ENCODE peak calls at places on chromosome 22, in eight cellular contexts. One of them, this sample, is unnamed.

GRCh38 chr22:17918840-17919239 is 105.5 kb downstream of the MICAL3 start:
- DNase-seq in stomach: no peak
- DNase-seq in cardiac muscle cell: no peak
- DNase-seq in heart right ventricle: no peak
- DNase-seq in IMR-90: peak; percentile 64
- DNase-seq in aorta: no peak
- DNase-seq in effector memory CD4-positive, alpha-beta T cell: no peak
- DNase-seq in CD8-positive, alpha-beta T cell: no peak
- DNase-seq in this sample: no peak

GRCh38 chr22:24406322-24407277 is 20.8 kb upstream of the ADORA2A start:
- DNase-seq in effector memory CD4-positive, alpha-beta T cell: no peak
- DNase-seq in CD8-positive, alpha-beta T cell: no peak
- DNase-seq in stomach: no peak
- DNase-seq in IMR-90: no peak
- DNase-seq in cardiac muscle cell: no peak
- DNase-seq in heart right ventricle: no peak
- DNase-seq in aorta: no peak
- DNase-seq in this sample: no peak

GRCh38 chr22:40361100-40361499 is 9.3 kb upstream of the SGSM3 start:
- DNase-seq in heart right ventricle: no peak
- DNase-seq in stomach: no peak
- DNase-seq in CD8-positive, alpha-beta T cell: no peak
- DNase-seq in cardiac muscle cell: no peak
- DNase-seq in aorta: no peak
- DNase-seq in effector memory CD4-positive, alpha-beta T cell: no peak
- DNase-seq in IMR-90: no peak
- DNase-seq in this sample: no peak

GRCh38 chr22:22195265-22196017 is 49.1 kb upstream of the VPREB1 start:
- DNase-seq in CD8-positive, alpha-beta T cell: peak; percentile 87
- DNase-seq in heart right ventricle: peak; percentile 17
- DNase-seq in effector memory CD4-positive, alpha-beta T cell: peak; percentile 56
- DNase-seq in stomach: peak; percentile 83
- DNase-seq in aorta: peak; percentile 65
- DNase-seq in IMR-90: peak; percentile 37
- DNase-seq in cardiac muscle cell: peak; percentile 67
- DNase-seq in this sample: peak; percentile 27

GRCh38 chr22:37313376-37314314 is 31.3 kb downstream of the CYTH4 start:
- DNase-seq in heart right ventricle: no peak
- DNase-seq in aorta: no peak
- DNase-seq in CD8-positive, alpha-beta T cell: no peak
- DNase-seq in IMR-90: peak; percentile 21
- DNase-seq in stomach: no peak
- DNase-seq in effector memory CD4-positive, alpha-beta T cell: no peak
- DNase-seq in cardiac muscle cell: peak; percentile 37
- DNase-seq in this sample: no peak

GRCh38 chr22:19325296-19325950 is 33.9 kb upstream of the CLTCL1 start:
- DNase-seq in IMR-90: peak; percentile 55
- DNase-seq in stomach: no peak
- DNase-seq in cardiac muscle cell: peak; percentile 36
- DNase-seq in aorta: no peak
- DNase-seq in CD8-positive, alpha-beta T cell: no peak
- DNase-seq in heart right ventricle: no peak
- DNase-seq in effector memory CD4-positive, alpha-beta T cell: no peak
- DNase-seq in this sample: no peak

GRCh38 chr22:24434472-24435322 is 7.3 kb downstream of the ADORA2A start:
- DNase-seq in aorta: no peak
- DNase-seq in effector memory CD4-positive, alpha-beta T cell: peak; percentile 58
- DNase-seq in stomach: peak; percentile 51
- DNase-seq in CD8-positive, alpha-beta T cell: peak; percentile 79
- DNase-seq in cardiac muscle cell: peak; percentile 80
- DNase-seq in heart right ventricle: peak; percentile 84
- DNase-seq in IMR-90: no peak
- DNase-seq in this sample: no peak

GRCh38 chr22:44479662-44480061 is 18.4 kb downstream of the RTL6 start:
- DNase-seq in IMR-90: no peak
- DNase-seq in CD8-positive, alpha-beta T cell: no peak
- DNase-seq in heart right ventricle: no peak
- DNase-seq in effector memory CD4-positive, alpha-beta T cell: no peak
- DNase-seq in stomach: no peak
- DNase-seq in cardiac muscle cell: no peak
- DNase-seq in aorta: no peak
- DNase-seq in this sample: no peak

GRCh38 chr22:36147196-36147788 is 13.3 kb downstream of the APOL3 start:
- DNase-seq in IMR-90: no peak
- DNase-seq in CD8-positive, alpha-beta T cell: no peak
- DNase-seq in aorta: no peak
- DNase-seq in heart right ventricle: no peak
- DNase-seq in effector memory CD4-positive, alpha-beta T cell: no peak
- DNase-seq in stomach: no peak
- DNase-seq in cardiac muscle cell: no peak
- DNase-seq in this sample: no peak

GRCh38 chr22:44192098-44192810 is 11.5 kb downstream of the PARVG start:
- DNase-seq in aorta: no peak
- DNase-seq in cardiac muscle cell: peak; percentile 13
- DNase-seq in heart right ventricle: no peak
- DNase-seq in effector memory CD4-positive, alpha-beta T cell: peak; percentile 20
- DNase-seq in IMR-90: no peak
- DNase-seq in CD8-positive, alpha-beta T cell: no peak
- DNase-seq in stomach: no peak
- DNase-seq in this sample: no peak

GRCh38 chr22:32355760-32356159 is 1.9 kb upstream of the RFPL3 start:
- DNase-seq in effector memory CD4-positive, alpha-beta T cell: no peak
- DNase-seq in stomach: no peak
- DNase-seq in cardiac muscle cell: no peak
- DNase-seq in heart right ventricle: no peak
- DNase-seq in aorta: no peak
- DNase-seq in IMR-90: no peak
- DNase-seq in CD8-positive, alpha-beta T cell: no peak
- DNase-seq in this sample: no peak

GRCh38 chr22:27075891-27076290 is 418.5 kb downstream of the MIAT start:
- DNase-seq in stomach: no peak
- DNase-seq in effector memory CD4-positive, alpha-beta T cell: no peak
- DNase-seq in aorta: no peak
- DNase-seq in heart right ventricle: no peak
- DNase-seq in IMR-90: no peak
- DNase-seq in CD8-positive, alpha-beta T cell: no peak
- DNase-seq in cardiac muscle cell: no peak
- DNase-seq in this sample: no peak

GRCh38 chr22:25002241-25002985 is 49.9 kb downstream of the KIAA1671 start:
- DNase-seq in stomach: no peak
- DNase-seq in cardiac muscle cell: peak; percentile 16
- DNase-seq in aorta: no peak
- DNase-seq in CD8-positive, alpha-beta T cell: no peak
- DNase-seq in IMR-90: no peak
- DNase-seq in effector memory CD4-positive, alpha-beta T cell: no peak
- DNase-seq in heart right ventricle: no peak
- DNase-seq in this sample: no peak

GRCh38 chr22:49298834-49299750 is 528.6 kb downstream of the BRD1 start:
- DNase-seq in stomach: peak; percentile 15
- DNase-seq in CD8-positive, alpha-beta T cell: peak; percentile 21
- DNase-seq in effector memory CD4-positive, alpha-beta T cell: no peak
- DNase-seq in aorta: no peak
- DNase-seq in IMR-90: no peak
- DNase-seq in heart right ventricle: peak; percentile 1
- DNase-seq in cardiac muscle cell: no peak
- DNase-seq in this sample: no peak

GRCh38 chr22:38927033-38927789 is 30.2 kb upstream of the APOBEC3A start:
- DNase-seq in effector memory CD4-positive, alpha-beta T cell: no peak
- DNase-seq in IMR-90: peak; percentile 37
- DNase-seq in cardiac muscle cell: peak; percentile 60
- DNase-seq in heart right ventricle: peak; percentile 65
- DNase-seq in aorta: peak; percentile 87
- DNase-seq in stomach: peak; percentile 85
- DNase-seq in CD8-positive, alpha-beta T cell: peak; percentile 62
- DNase-seq in this sample: peak; percentile 60

GRCh38 chr22:37197451-37198289 is 9.6 kb upstream of the C1QTNF6 start:
- DNase-seq in cardiac muscle cell: peak; percentile 66
- DNase-seq in IMR-90: peak; percentile 61
- DNase-seq in heart right ventricle: no peak
- DNase-seq in stomach: peak; percentile 51
- DNase-seq in effector memory CD4-positive, alpha-beta T cell: no peak
- DNase-seq in aorta: peak; percentile 57
- DNase-seq in CD8-positive, alpha-beta T cell: no peak
- DNase-seq in this sample: no peak

GRCh38 chr22:36966851-36967535 is 52.3 kb downstream of the TST start:
- DNase-seq in CD8-positive, alpha-beta T cell: no peak
- DNase-seq in stomach: no peak
- DNase-seq in cardiac muscle cell: peak; percentile 64
- DNase-seq in IMR-90: no peak
- DNase-seq in heart right ventricle: no peak
- DNase-seq in aorta: no peak
- DNase-seq in effector memory CD4-positive, alpha-beta T cell: no peak
- DNase-seq in this sample: no peak

GRCh38 chr22:23306438-23306921 is 126.2 kb downstream of the BCR start:
- DNase-seq in aorta: peak; percentile 52
- DNase-seq in cardiac muscle cell: peak; percentile 86
- DNase-seq in effector memory CD4-positive, alpha-beta T cell: no peak
- DNase-seq in heart right ventricle: no peak
- DNase-seq in stomach: no peak
- DNase-seq in IMR-90: peak; percentile 74
- DNase-seq in CD8-positive, alpha-beta T cell: no peak
- DNase-seq in this sample: no peak

GRCh38 chr22:23306926-23307325 is 126.6 kb downstream of the BCR start:
- DNase-seq in CD8-positive, alpha-beta T cell: no peak
- DNase-seq in heart right ventricle: no peak
- DNase-seq in stomach: no peak
- DNase-seq in cardiac muscle cell: no peak
- DNase-seq in aorta: no peak
- DNase-seq in effector memory CD4-positive, alpha-beta T cell: no peak
- DNase-seq in IMR-90: no peak
- DNase-seq in this sample: no peak

GRCh38 chr22:23305922-23306374 is 125.6 kb downstream of the BCR start:
- DNase-seq in heart right ventricle: peak; percentile 63
- DNase-seq in CD8-positive, alpha-beta T cell: no peak
- DNase-seq in IMR-90: peak; percentile 81
- DNase-seq in aorta: peak; percentile 85
- DNase-seq in stomach: peak; percentile 72
- DNase-seq in cardiac muscle cell: peak; percentile 96
- DNase-seq in effector memory CD4-positive, alpha-beta T cell: no peak
- DNase-seq in this sample: peak; percentile 87

GRCh38 chr22:23302171-23303002 is 122.1 kb downstream of the BCR start:
- DNase-seq in heart right ventricle: no peak
- DNase-seq in aorta: peak; percentile 40
- DNase-seq in cardiac muscle cell: peak; percentile 14
- DNase-seq in effector memory CD4-positive, alpha-beta T cell: no peak
- DNase-seq in IMR-90: no peak
- DNase-seq in stomach: no peak
- DNase-seq in CD8-positive, alpha-beta T cell: no peak
- DNase-seq in this sample: no peak

GRCh38 chr22:23305321-23305910 is 125.1 kb downstream of the BCR start:
- DNase-seq in effector memory CD4-positive, alpha-beta T cell: no peak
- DNase-seq in stomach: no peak
- DNase-seq in heart right ventricle: no peak
- DNase-seq in IMR-90: peak; percentile 80
- DNase-seq in cardiac muscle cell: peak; percentile 62
- DNase-seq in CD8-positive, alpha-beta T cell: no peak
- DNase-seq in aorta: peak; percentile 62
- DNase-seq in this sample: peak; percentile 59
- H3K27ac ChIP-seq in effector memory CD4-positive, alpha-beta T cell: no peak overlapping the region
- H3K27ac ChIP-seq in stomach: peak overlapping the region; percentile 74
- H3K27ac ChIP-seq in heart right ventricle: peak overlapping the region; percentile 88
- H3K27ac ChIP-seq in IMR-90: peak overlapping the region; percentile 55
- H3K27ac ChIP-seq in cardiac muscle cell: no peak overlapping the region
- H3K27ac ChIP-seq in CD8-positive, alpha-beta T cell: no peak overlapping the region
- H3K27ac ChIP-seq in aorta: peak overlapping the region; percentile 81
- H3K27ac ChIP-seq in this sample: peak overlapping the region; percentile 91

DNA sequence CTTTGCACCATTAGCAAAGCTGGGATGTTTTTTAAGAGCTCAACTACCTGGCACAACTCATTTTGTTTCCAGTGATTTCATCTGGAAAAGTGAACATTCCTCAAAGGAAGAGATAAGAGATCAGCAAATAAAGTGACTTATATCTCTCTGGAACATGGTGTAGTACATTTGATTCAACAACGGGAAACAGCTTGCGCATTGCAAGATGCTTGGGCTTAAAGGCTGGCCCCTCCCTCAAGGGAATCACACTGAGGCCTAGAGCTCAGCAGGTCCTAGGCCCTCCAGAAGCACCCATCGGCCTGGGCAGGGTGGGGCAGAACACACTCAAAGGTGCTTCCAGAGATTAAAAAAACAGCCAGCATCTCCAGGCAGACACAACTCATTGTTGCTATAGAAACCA is 69.0 kb upstream of the ARFGAP3 start:
- DNase-seq in cardiac muscle cell: peak; percentile 41
- DNase-seq in aorta: peak; percentile 38
- DNase-seq in CD8-positive, alpha-beta T cell: no peak
- DNase-seq in stomach: peak; percentile 56
- DNase-seq in heart right ventricle: no peak
- DNase-seq in IMR-90: no peak
- DNase-seq in effector memory CD4-positive, alpha-beta T cell: no peak
- DNase-seq in this sample: no peak
- H3K27ac ChIP-seq in cardiac muscle cell: no peak overlapping the region
- H3K27ac ChIP-seq in aorta: peak overlapping the region; percentile 85
- H3K27ac ChIP-seq in CD8-positive, alpha-beta T cell: no peak overlapping the region
- H3K27ac ChIP-seq in stomach: peak overlapping the region; percentile 67
- H3K27ac ChIP-seq in heart right ventricle: peak overlapping the region; percentile 63
- H3K27ac ChIP-seq in IMR-90: no peak overlapping the region
- H3K27ac ChIP-seq in effector memory CD4-positive, alpha-beta T cell: no peak overlapping the region
- H3K27ac ChIP-seq in this sample: peak overlapping the region; percentile 45

GRCh38 chr22:29907753-29908515 is 25.0 kb downstream of the MTMR3 start:
- DNase-seq in effector memory CD4-positive, alpha-beta T cell: no peak
- DNase-seq in cardiac muscle cell: peak; percentile 93
- DNase-seq in heart right ventricle: peak; percentile 76
- DNase-seq in aorta: peak; percentile 77
- DNase-seq in CD8-positive, alpha-beta T cell: no peak
- DNase-seq in stomach: peak; percentile 92
- DNase-seq in IMR-90: peak; percentile 99
- DNase-seq in this sample: no peak
- H3K27ac ChIP-seq in effector memory CD4-positive, alpha-beta T cell: no peak overlapping the region
- H3K27ac ChIP-seq in cardiac muscle cell: peak overlapping the region; percentile 54
- H3K27ac ChIP-seq in heart right ventricle: no peak overlapping the region
- H3K27ac ChIP-seq in aorta: peak overlapping the region; percentile 28
- H3K27ac ChIP-seq in CD8-positive, alpha-beta T cell: no peak overlapping the region
- H3K27ac ChIP-seq in stomach: no peak overlapping the region
- H3K27ac ChIP-seq in IMR-90: peak overlapping the region; percentile 18
- H3K27ac ChIP-seq in this sample: no peak overlapping the region

GRCh38 chr22:46106279-46107022 is 43.9 kb upstream of the PPARA start:
- DNase-seq in stomach: no peak
- DNase-seq in aorta: no peak
- DNase-seq in IMR-90: no peak
- DNase-seq in effector memory CD4-positive, alpha-beta T cell: no peak
- DNase-seq in cardiac muscle cell: no peak
- DNase-seq in heart right ventricle: no peak
- DNase-seq in CD8-positive, alpha-beta T cell: no peak
- DNase-seq in this sample: no peak

GRCh38 chr22:46104881-46105493 is 45.3 kb upstream of the PPARA start:
- DNase-seq in heart right ventricle: no peak
- DNase-seq in IMR-90: no peak
- DNase-seq in cardiac muscle cell: no peak
- DNase-seq in aorta: no peak
- DNase-seq in stomach: no peak
- DNase-seq in CD8-positive, alpha-beta T cell: no peak
- DNase-seq in effector memory CD4-positive, alpha-beta T cell: no peak
- DNase-seq in this sample: no peak

GRCh38 chr22:46107089-46107664 is 43.1 kb upstream of the PPARA start:
- DNase-seq in aorta: no peak
- DNase-seq in IMR-90: no peak
- DNase-seq in effector memory CD4-positive, alpha-beta T cell: no peak
- DNase-seq in CD8-positive, alpha-beta T cell: no peak
- DNase-seq in heart right ventricle: no peak
- DNase-seq in stomach: peak; percentile 85
- DNase-seq in cardiac muscle cell: no peak
- DNase-seq in this sample: peak; percentile 63

GRCh38 chr22:46104170-46104880 is 46.0 kb upstream of the PPARA start:
- DNase-seq in aorta: peak; percentile 76
- DNase-seq in heart right ventricle: peak; percentile 51
- DNase-seq in cardiac muscle cell: no peak
- DNase-seq in stomach: peak; percentile 83
- DNase-seq in IMR-90: no peak
- DNase-seq in effector memory CD4-positive, alpha-beta T cell: no peak
- DNase-seq in CD8-positive, alpha-beta T cell: no peak
- DNase-seq in this sample: no peak

GRCh38 chr22:46105494-46106278 is 44.6 kb upstream of the PPARA start:
- DNase-seq in effector memory CD4-positive, alpha-beta T cell: no peak
- DNase-seq in CD8-positive, alpha-beta T cell: no peak
- DNase-seq in cardiac muscle cell: peak; percentile 89
- DNase-seq in stomach: peak; percentile 79
- DNase-seq in IMR-90: peak; percentile 59
- DNase-seq in aorta: no peak
- DNase-seq in heart right ventricle: no peak
- DNase-seq in this sample: no peak
- H3K27ac ChIP-seq in effector memory CD4-positive, alpha-beta T cell: no peak overlapping the region
- H3K27ac ChIP-seq in CD8-positive, alpha-beta T cell: no peak overlapping the region
- H3K27ac ChIP-seq in cardiac muscle cell: no peak overlapping the region
- H3K27ac ChIP-seq in stomach: peak overlapping the region; percentile 65
- H3K27ac ChIP-seq in IMR-90: peak overlapping the region; percentile 47
- H3K27ac ChIP-seq in aorta: peak overlapping the region; percentile 77
- H3K27ac ChIP-seq in heart right ventricle: peak overlapping the region; percentile 87
- H3K27ac ChIP-seq in this sample: peak overlapping the region; percentile 93

This sample was measured in substantia nigra.